ENCODE peak calls at places on chromosomes 3 and 15, in ten cellular contexts. A is uterus; Y is psoas muscle; S is cardiac muscle cell; L is CD8-positive, alpha-beta T cell; N is tibial artery; P is Peyer's patch; J is right cardiac atrium; O is right lobe of liver; C is aorta. K is an unnamed sample.

GRCh38 chr15:56298723-56299122 is 55.0 kb upstream of the RFX7 start:
- DNase-seq in S (no peak), N (no peak), A (no peak), Y (no peak), O (no peak), P (no peak), C (no peak), L (no peak), J (no peak), K (no peak)

GRCh38 chr15:56052389-56053045 is 59.1 kb upstream of the NEDD4 start:
- DNase-seq in C (no peak), A (no peak), P (no peak), S (peak; percentile 67), L (no peak), Y (no peak), J (no peak), O (no peak), N (no peak), K (peak; percentile 45)

GRCh38 chr15:82572311-82572710 is 32.1 kb upstream of the RPS17 start:
- DNase-seq in O (no peak), J (no peak), Y (no peak), S (no peak), L (no peak), C (no peak), A (no peak), P (no peak), N (no peak), K (no peak)

GRCh38 chr15:31372635-31373091 is 46.0 kb downstream of the KLF13 start:
- DNase-seq in P (no peak), L (no peak), Y (peak; percentile 73), A (peak; percentile 67), S (peak; percentile 46), O (peak; percentile 78), C (peak; percentile 70), J (peak; percentile 73), N (peak; percentile 54), K (no peak)

GRCh38 chr15:95770191-95770590 is 560.3 kb upstream of the NR2F2 start:
- DNase-seq in S (no peak), L (no peak), Y (no peak), A (no peak), O (no peak), P (no peak), C (no peak), N (no peak), J (no peak), K (no peak)

GRCh38 chr3:63364495-63364894 is 86.4 kb downstream of the SYNPR start:
- DNase-seq in N (no peak), Y (no peak), C (no peak), A (no peak), S (peak; percentile 76), J (no peak), O (no peak), L (no peak), P (no peak), K (no peak)

GRCh38 chr3:190169243-190169642 is 48.5 kb upstream of the P3H2 start:
- DNase-seq in S (no peak), Y (no peak), N (no peak), J (no peak), O (no peak), P (no peak), C (no peak), A (no peak), L (no peak), K (no peak)

GRCh38 chr3:42192334-42193200 is 73.4 kb downstream of the CCK start:
- DNase-seq in A (no peak), N (no peak), C (no peak), S (no peak), Y (no peak), J (no peak), P (no peak), L (no peak), O (no peak), K (no peak)

GRCh38 chr15:85946986-85947385 is 132.7 kb upstream of the AGBL1 start:
- DNase-seq in O (no peak), Y (no peak), A (no peak), P (no peak), C (no peak), S (no peak), L (no peak), J (no peak), N (no peak), K (no peak)

GRCh38 chr3:178719036-178719635 is 182.9 kb downstream of the KCNMB2 start:
- DNase-seq in L (no peak), P (no peak), C (no peak), A (no peak), S (peak; percentile 76), Y (no peak), O (no peak), J (no peak), N (no peak), K (no peak)

GRCh38 chr3:99875925-99876781 is 58.5 kb downstream of the CMSS1 start:
- DNase-seq in N (peak; percentile 77), C (peak; percentile 91), P (peak; percentile 87), Y (peak; percentile 77), S (peak; percentile 93), O (peak; percentile 78), L (peak; percentile 66), A (peak; percentile 86), J (peak; percentile 86), K (peak; percentile 79)

GRCh38 chr3:57974796-57975388 is 33.3 kb upstream of the FLNB start:
- DNase-seq in O (no peak), J (no peak), A (no peak), N (no peak), C (no peak), P (no peak), S (no peak), L (no peak), Y (no peak), K (peak; percentile 60)

GRCh38 chr3:365268-365667 is 168.7 kb downstream of the CHL1 start:
- DNase-seq in J (no peak), L (no peak), P (no peak), Y (no peak), A (no peak), N (no peak), S (no peak), O (no peak), C (no peak), K (no peak)

GRCh38 chr3:185400866-185401265 is 37.9 kb downstream of the MAP3K13 start:
- DNase-seq in S (no peak), L (no peak), C (no peak), Y (no peak), O (no peak), A (no peak), N (no peak), J (no peak), P (no peak), K (no peak)

GRCh38 chr15:20355256-20355868 is 186.2 kb downstream of the GOLGA6L6 start:
- DNase-seq in P (no peak), O (no peak), Y (peak; percentile 13), J (no peak), S (no peak), A (no peak), N (no peak), C (no peak), L (no peak), K (no peak)
- H3K9me3 ChIP-seq in P (peaks cover 5% of the 10 kb centered on the region), O (no peaks in the 10 kb centered on the region), Y (no peaks in the 10 kb centered on the region), J (no peaks in the 10 kb centered on the region), S (peaks cover 30% of the 10 kb centered on the region), A (no peaks in the 10 kb centered on the region), N (no peaks in the 10 kb centered on the region), C (no peaks in the 10 kb centered on the region), L (no peaks in the 10 kb centered on the region), K (peaks cover 3% of the 10 kb centered on the region)

GRCh38 chr3:123113889-123114450 is 47.1 kb downstream of the PDIA5 start:
- DNase-seq in Y (no peak), P (peak; percentile 20), L (no peak), O (no peak), S (no peak), C (peak; percentile 9), N (no peak), A (no peak), J (no peak), K (no peak)
- H3K27ac ChIP-seq in Y (no peak overlapping the region), P (no peak overlapping the region), L (no peak overlapping the region), O (no peak overlapping the region), S (no peak overlapping the region), C (no peak overlapping the region), N (no peak overlapping the region), A (no peak overlapping the region), J (no peak overlapping the region), K (no peak overlapping the region)

DNA sequence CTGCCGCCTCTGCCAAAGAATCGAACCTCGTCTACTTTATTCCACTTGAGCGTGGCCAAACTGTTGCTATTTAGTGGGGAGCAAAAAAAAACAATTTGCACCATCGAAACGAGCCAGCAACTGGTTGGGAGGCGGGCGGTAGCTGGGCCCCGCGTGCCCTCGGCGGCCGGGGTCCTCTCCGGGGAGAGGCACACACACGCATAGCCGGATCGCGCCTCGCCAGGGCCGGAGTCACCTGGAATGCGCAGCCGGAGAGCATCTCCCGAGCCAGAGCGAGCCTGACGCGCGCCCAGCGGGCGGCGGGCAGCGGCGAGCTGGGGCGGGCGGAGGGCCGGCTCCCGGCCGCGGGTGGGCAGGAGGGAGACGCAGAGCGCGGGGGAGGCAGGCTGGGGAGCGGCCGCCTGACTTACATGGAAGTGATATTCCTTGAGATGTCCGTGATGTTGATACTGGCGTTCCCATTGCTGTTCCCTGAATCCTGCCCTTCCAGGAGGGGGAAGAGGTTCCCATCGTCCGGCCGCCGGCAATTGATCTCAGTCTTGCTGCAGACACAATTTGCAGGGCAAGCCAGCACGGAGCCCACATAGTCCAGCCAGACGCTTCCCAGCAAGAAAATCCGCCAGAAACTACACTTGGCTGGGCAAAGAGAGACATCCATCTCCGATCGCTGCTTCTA is 905 bp downstream of the NTRK3 start:
- DNase-seq in Y (peak; percentile 51), C (peak; percentile 68), A (peak; percentile 70), L (no peak), J (peak; percentile 50), S (peak; percentile 82), N (peak; percentile 52), O (no peak), P (no peak), K (no peak)
- H3K4me3 ChIP-seq in Y (peak overlapping the region; percentile 63), C (peak overlapping the region; percentile 85), A (peak overlapping the region; percentile 27), L (no peak overlapping the region), J (peak overlapping the region; percentile 55), S (peak overlapping the region; percentile 62), N (peak overlapping the region; percentile 84), O (no peak overlapping the region), P (no peak overlapping the region), K (no peak overlapping the region)

GRCh38 chr15:58318517-58318916 is 113.3 kb upstream of the LIPC start:
- DNase-seq in A (no peak), P (no peak), O (no peak), L (no peak), S (no peak), J (no peak), N (no peak), C (no peak), Y (no peak), K (no peak)

GRCh38 chr15:58313810-58314592 is 117.8 kb upstream of the LIPC start:
- DNase-seq in J (no peak), S (no peak), L (no peak), N (no peak), C (no peak), A (no peak), Y (no peak), P (no peak), O (no peak), K (no peak)

GRCh38 chr15:58313304-58313703 is 118.5 kb upstream of the LIPC start:
- DNase-seq in Y (no peak), P (no peak), S (no peak), N (no peak), O (no peak), A (no peak), J (no peak), C (no peak), L (no peak), K (no peak)

GRCh38 chr15:58311551-58311950 is 120.2 kb upstream of the LIPC start:
- DNase-seq in Y (no peak), A (no peak), J (no peak), L (no peak), P (no peak), N (no peak), S (no peak), C (no peak), O (no peak), K (no peak)

GRCh38 chr15:58314593-58315216 is 117.1 kb upstream of the LIPC start:
- DNase-seq in S (no peak), Y (no peak), N (no peak), P (no peak), A (no peak), C (no peak), L (no peak), O (no peak), J (no peak), K (no peak)
- H3K9me3 ChIP-seq in S (no peaks in the 10 kb centered on the region), Y (no peaks in the 10 kb centered on the region), N (no peaks in the 10 kb centered on the region), P (no peaks in the 10 kb centered on the region), A (no peaks in the 10 kb centered on the region), C (no peaks in the 10 kb centered on the region), L (no peaks in the 10 kb centered on the region), O (no peaks in the 10 kb centered on the region), J (no peaks in the 10 kb centered on the region), K (no peaks in the 10 kb centered on the region)